ENCODE peak calls at places on chromosomes 11 and 22, in ten cellular contexts. One of them, this sample, is unnamed.
A peak's percentile ranks its signal among the peaks of the same experiment; 100 is the strongest.

GRCh38 chr11:107988397-107989158 is 20.1 kb upstream of the CUL5 start:
- DNase-seq in IMR-90: no peak
- DNase-seq in body of pancreas: no peak
- DNase-seq in testis: no peak
- DNase-seq in neural progenitor cell: no peak
- DNase-seq in psoas muscle: no peak
- DNase-seq in mucosa of descending colon: no peak
- DNase-seq in A673: peak; percentile 26
- DNase-seq in heart right ventricle: no peak
- DNase-seq in pancreas: no peak
- DNase-seq in this sample: no peak

GRCh38 chr11:45141631-45142030 is 4.8 kb upstream of the PRDM11 start:
- DNase-seq in testis: no peak
- DNase-seq in body of pancreas: no peak
- DNase-seq in A673: no peak
- DNase-seq in heart right ventricle: no peak
- DNase-seq in pancreas: no peak
- DNase-seq in IMR-90: no peak
- DNase-seq in psoas muscle: no peak
- DNase-seq in neural progenitor cell: no peak
- DNase-seq in mucosa of descending colon: no peak
- DNase-seq in this sample: no peak

GRCh38 chr22:19035474-19036228 is 86.6 kb downstream of the DGCR2 start:
- DNase-seq in heart right ventricle: no peak
- DNase-seq in neural progenitor cell: peak; percentile 81
- DNase-seq in IMR-90: no peak
- DNase-seq in pancreas: peak; percentile 56
- DNase-seq in testis: no peak
- DNase-seq in body of pancreas: no peak
- DNase-seq in A673: no peak
- DNase-seq in psoas muscle: no peak
- DNase-seq in mucosa of descending colon: no peak
- DNase-seq in this sample: no peak

GRCh38 chr22:42430486-42431125 is 1.6 kb downstream of the NFAM1 start:
- DNase-seq in psoas muscle: no peak
- DNase-seq in body of pancreas: no peak
- DNase-seq in testis: no peak
- DNase-seq in pancreas: no peak
- DNase-seq in mucosa of descending colon: no peak
- DNase-seq in A673: no peak
- DNase-seq in neural progenitor cell: no peak
- DNase-seq in heart right ventricle: no peak
- DNase-seq in IMR-90: no peak
- DNase-seq in this sample: no peak

GRCh38 chr11:43278302-43278956 is 33.4 kb upstream of the API5 start:
- DNase-seq in neural progenitor cell: peak; percentile 68
- DNase-seq in pancreas: no peak
- DNase-seq in testis: no peak
- DNase-seq in mucosa of descending colon: no peak
- DNase-seq in IMR-90: peak; percentile 23
- DNase-seq in psoas muscle: no peak
- DNase-seq in heart right ventricle: no peak
- DNase-seq in body of pancreas: no peak
- DNase-seq in A673: peak; percentile 95
- DNase-seq in this sample: no peak

GRCh38 chr11:5688482-5688881 is 1.1 kb upstream of the TRIM22 start:
- DNase-seq in A673: no peak
- DNase-seq in mucosa of descending colon: no peak
- DNase-seq in pancreas: no peak
- DNase-seq in testis: no peak
- DNase-seq in heart right ventricle: no peak
- DNase-seq in psoas muscle: no peak
- DNase-seq in body of pancreas: no peak
- DNase-seq in IMR-90: no peak
- DNase-seq in neural progenitor cell: no peak
- DNase-seq in this sample: no peak

GRCh38 chr11:125464266-125464662 is 31.8 kb downstream of the FEZ1 start:
- DNase-seq in psoas muscle: no peak
- DNase-seq in testis: no peak
- DNase-seq in heart right ventricle: no peak
- DNase-seq in neural progenitor cell: no peak
- DNase-seq in A673: no peak
- DNase-seq in pancreas: no peak
- DNase-seq in body of pancreas: no peak
- DNase-seq in mucosa of descending colon: no peak
- DNase-seq in IMR-90: peak; percentile 70
- DNase-seq in this sample: no peak

GRCh38 chr11:126310229-126310991 is 6.5 kb downstream of the DCPS start:
- DNase-seq in psoas muscle: peak; percentile 85
- DNase-seq in neural progenitor cell: peak; percentile 88
- DNase-seq in testis: peak; percentile 90
- DNase-seq in mucosa of descending colon: peak; percentile 73
- DNase-seq in pancreas: peak; percentile 70
- DNase-seq in A673: peak; percentile 84
- DNase-seq in body of pancreas: peak; percentile 81
- DNase-seq in heart right ventricle: peak; percentile 74
- DNase-seq in IMR-90: peak; percentile 74
- DNase-seq in this sample: peak; percentile 72

GRCh38 chr11:108592591-108593213 is 866 bp downstream of the EXPH5 start:
- DNase-seq in neural progenitor cell: no peak
- DNase-seq in heart right ventricle: peak; percentile 19
- DNase-seq in body of pancreas: peak; percentile 56
- DNase-seq in IMR-90: no peak
- DNase-seq in testis: peak; percentile 27
- DNase-seq in pancreas: peak; percentile 64
- DNase-seq in mucosa of descending colon: peak; percentile 69
- DNase-seq in A673: peak; percentile 34
- DNase-seq in psoas muscle: no peak
- DNase-seq in this sample: peak; percentile 30

GRCh38 chr11:86952933-86953637 is 2.1 kb downstream of the FZD4 start:
- DNase-seq in psoas muscle: no peak
- DNase-seq in neural progenitor cell: no peak
- DNase-seq in A673: no peak
- DNase-seq in testis: no peak
- DNase-seq in mucosa of descending colon: no peak
- DNase-seq in pancreas: no peak
- DNase-seq in heart right ventricle: no peak
- DNase-seq in body of pancreas: no peak
- DNase-seq in IMR-90: peak; percentile 59
- DNase-seq in this sample: no peak

DNA sequence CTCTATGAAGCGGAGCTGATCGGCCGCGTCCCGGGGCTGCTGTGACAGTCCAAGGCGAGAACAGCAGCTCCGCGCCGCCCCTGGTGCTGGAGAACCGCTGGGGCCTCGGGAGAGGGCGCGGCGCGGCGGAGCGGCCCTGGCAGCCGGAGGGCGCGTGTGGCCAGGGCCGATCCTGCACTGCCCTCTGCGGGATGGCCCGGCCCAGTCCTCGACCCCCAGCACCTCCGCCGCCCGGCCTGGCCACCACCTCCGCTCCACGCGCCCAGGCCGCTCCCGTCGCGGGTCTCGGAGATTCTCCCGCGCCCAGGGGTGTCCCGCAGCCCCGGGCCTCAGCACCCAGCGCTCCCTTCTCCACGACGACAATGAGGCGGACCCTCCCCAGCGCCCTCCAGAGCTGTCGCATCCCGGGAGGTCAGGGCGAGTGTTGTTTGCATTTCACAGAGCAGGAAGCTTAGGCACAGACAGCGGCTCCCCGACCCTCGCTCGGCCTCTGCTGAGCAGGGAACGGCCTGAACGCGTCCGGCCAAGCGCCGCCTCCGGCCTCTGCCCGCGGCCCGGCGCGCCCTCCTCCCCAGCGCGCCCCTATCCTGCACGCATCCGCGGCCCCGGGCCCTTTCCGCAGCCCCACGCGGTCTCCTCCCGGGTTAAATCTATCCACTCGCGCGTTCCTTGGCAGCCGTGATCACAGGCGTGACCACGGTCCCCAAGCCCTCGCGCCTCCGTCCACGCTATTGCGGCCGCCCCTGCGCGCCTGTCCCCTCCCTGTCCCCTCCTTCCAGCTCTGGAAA is 109.7 kb downstream of the WNT7B start:
- DNase-seq in psoas muscle: peak; percentile 54
- DNase-seq in heart right ventricle: peak; percentile 24
- DNase-seq in testis: peak; percentile 41
- DNase-seq in IMR-90: no peak
- DNase-seq in A673: no peak
- DNase-seq in body of pancreas: peak; percentile 29
- DNase-seq in pancreas: peak; percentile 73
- DNase-seq in mucosa of descending colon: no peak
- DNase-seq in neural progenitor cell: peak; percentile 83
- DNase-seq in this sample: no peak
- TF ChIP-seq CTCF in psoas muscle: peak; percentile 27
- TF ChIP-seq CTCF in heart right ventricle: peak; percentile 39
- TF ChIP-seq CTCF in testis: peak; percentile 30
- TF ChIP-seq CTCF in IMR-90: peak; percentile 40
- TF ChIP-seq CTCF in A673: no peak
- TF ChIP-seq CTCF in body of pancreas: no peak
- TF ChIP-seq CTCF in pancreas: peak; percentile 9
- TF ChIP-seq CTCF in mucosa of descending colon: no peak
- TF ChIP-seq CTCF in neural progenitor cell: peak; percentile 46
- TF ChIP-seq CTCF in this sample: peak; percentile 66

GRCh38 chr11:105149477-105149876 is 9.9 kb upstream of the CARD18 start:
- DNase-seq in psoas muscle: no peak
- DNase-seq in heart right ventricle: no peak
- DNase-seq in testis: no peak
- DNase-seq in body of pancreas: no peak
- DNase-seq in mucosa of descending colon: no peak
- DNase-seq in A673: no peak
- DNase-seq in neural progenitor cell: no peak
- DNase-seq in IMR-90: no peak
- DNase-seq in pancreas: no peak
- DNase-seq in this sample: no peak
- H3K4me1 ChIP-seq in psoas muscle: no peaks in the 10 kb centered on the region
- H3K4me1 ChIP-seq in heart right ventricle: no peaks in the 10 kb centered on the region
- H3K4me1 ChIP-seq in testis: no peaks in the 10 kb centered on the region
- H3K4me1 ChIP-seq in body of pancreas: no peaks in the 10 kb centered on the region
- H3K4me1 ChIP-seq in mucosa of descending colon: no peaks in the 10 kb centered on the region
- H3K4me1 ChIP-seq in A673: peaks cover 9% of the 10 kb centered on the region
- H3K4me1 ChIP-seq in neural progenitor cell: no peaks in the 10 kb centered on the region
- H3K4me1 ChIP-seq in IMR-90: peaks cover 5% of the 10 kb centered on the region
- H3K4me1 ChIP-seq in pancreas: no peaks in the 10 kb centered on the region
- H3K4me1 ChIP-seq in this sample: no peaks in the 10 kb centered on the region

GRCh38 chr11:47336595-47336994 is 15.9 kb downstream of the MYBPC3 start:
- DNase-seq in heart right ventricle: no peak
- DNase-seq in mucosa of descending colon: peak; percentile 26
- DNase-seq in A673: no peak
- DNase-seq in psoas muscle: no peak
- DNase-seq in IMR-90: no peak
- DNase-seq in pancreas: no peak
- DNase-seq in body of pancreas: no peak
- DNase-seq in neural progenitor cell: peak; percentile 0
- DNase-seq in testis: no peak
- DNase-seq in this sample: no peak
- TF ChIP-seq CTCF in heart right ventricle: no peak
- TF ChIP-seq CTCF in mucosa of descending colon: no peak
- TF ChIP-seq CTCF in A673: no peak
- TF ChIP-seq CTCF in psoas muscle: no peak
- TF ChIP-seq CTCF in IMR-90: no peak
- TF ChIP-seq CTCF in pancreas: no peak
- TF ChIP-seq CTCF in body of pancreas: no peak
- TF ChIP-seq CTCF in neural progenitor cell: no peak
- TF ChIP-seq CTCF in testis: no peak
- TF ChIP-seq CTCF in this sample: no peak

DNA sequence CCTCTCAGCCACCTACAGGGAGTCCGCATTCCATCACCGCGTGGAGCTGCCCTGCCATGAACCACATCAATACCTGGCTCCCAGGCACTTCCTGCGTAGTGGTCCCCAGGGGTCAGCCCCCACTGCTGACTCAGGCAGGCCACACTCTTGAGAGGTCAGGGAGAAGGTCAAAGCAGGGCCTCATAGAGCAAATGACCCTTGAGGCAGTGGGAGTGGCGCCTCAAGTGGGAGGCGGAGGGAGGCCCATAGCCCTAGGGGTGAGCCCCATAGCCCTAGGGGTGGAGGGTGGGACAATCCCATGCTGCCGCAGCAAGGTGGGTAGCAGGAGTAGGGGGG is 5.0 kb downstream of the PRDX5 start:
- DNase-seq in body of pancreas: no peak
- DNase-seq in IMR-90: no peak
- DNase-seq in pancreas: no peak
- DNase-seq in heart right ventricle: no peak
- DNase-seq in mucosa of descending colon: no peak
- DNase-seq in testis: no peak
- DNase-seq in psoas muscle: no peak
- DNase-seq in A673: no peak
- DNase-seq in neural progenitor cell: no peak
- DNase-seq in this sample: no peak
- H3K4me1 ChIP-seq in body of pancreas: peaks cover 33% of the 10 kb centered on the region
- H3K4me1 ChIP-seq in IMR-90: peaks cover 10% of the 10 kb centered on the region
- H3K4me1 ChIP-seq in pancreas: peaks cover 6% of the 10 kb centered on the region
- H3K4me1 ChIP-seq in heart right ventricle: peaks cover 13% of the 10 kb centered on the region
- H3K4me1 ChIP-seq in mucosa of descending colon: peaks cover 22% of the 10 kb centered on the region
- H3K4me1 ChIP-seq in testis: peaks cover 9% of the 10 kb centered on the region
- H3K4me1 ChIP-seq in psoas muscle: no peaks in the 10 kb centered on the region
- H3K4me1 ChIP-seq in A673: peaks cover 8% of the 10 kb centered on the region
- H3K4me1 ChIP-seq in neural progenitor cell: peaks cover 5% of the 10 kb centered on the region
- H3K4me1 ChIP-seq in this sample: no peaks in the 10 kb centered on the region

This sample was measured in prostate gland.